ENCODE peak calls at places on chromosomes 1 and 21, in four cellular contexts. B is activated CD8-positive, alpha-beta memory T cell treated with anti-CD3 and anti-CD28 coated beads for 1 hour; K is cerebellar nuclear complex; W is COLO829. D is an unnamed sample.
A peak's percentile ranks its signal among the peaks of the same experiment; 100 is the strongest.

GRCh38 chr21:34080693-34081092 is 7.3 kb downstream of the MRPS6 start:
- DNase-seq in B (no peak), K (no peak), W (no peak), D (no peak)

GRCh38 chr21:25967566-25968438 is 202.8 kb downstream of the APP start:
- DNase-seq in B (no peak), K (no peak), W (no peak), D (no peak)

GRCh38 chr1:55827350-55827749 is 612.2 kb upstream of the USP24 start:
- DNase-seq in B (no peak), K (no peak), W (peak; percentile 74), D (no peak)

GRCh38 chr1:45013551-45014209 is 1.6 kb downstream of the UROD start:
- DNase-seq in B (no peak), K (no peak), W (no peak), D (no peak)

GRCh38 chr21:18716578-18717138 is 313.1 kb upstream of the TMPRSS15 start:
- DNase-seq in B (no peak), K (no peak), W (no peak), D (no peak)

GRCh38 chr1:67653304-67653703 is 31.7 kb upstream of the GADD45A start:
- DNase-seq in B (no peak), K (no peak), W (no peak), D (no peak)

GRCh38 chr1:174204697-174205308 is 45.5 kb downstream of the RABGAP1L start:
- DNase-seq in B (no peak), K (no peak), W (no peak), D (no peak)

GRCh38 chr1:27145934-27146354 is 9.0 kb downstream of the SLC9A1 start:
- DNase-seq in B (no peak), K (no peak), W (no peak), D (no peak)

GRCh38 chr1:29944253-29944652 is 707.9 kb downstream of the PTPRU start:
- DNase-seq in B (no peak), K (no peak), W (no peak), D (no peak)

GRCh38 chr21:44942566-44942965 is 2.7 kb downstream of the SLX9 start:
- DNase-seq in B (no peak), K (no peak), W (no peak), D (no peak)

GRCh38 chr1:13802782-13803545 is 103.0 kb downstream of the PRDM2 start:
- DNase-seq in B (no peak), K (no peak), W (no peak), D (no peak)

GRCh38 chr1:11927866-11928592 is 1.8 kb upstream of the KIAA2013 start:
- DNase-seq in B (no peak), K (no peak), W (peak; percentile 91), D (no peak)

GRCh38 chr1:204001166-204001901 is 71.6 kb upstream of the SOX13 start:
- DNase-seq in B (no peak), K (no peak), W (no peak), D (no peak)

GRCh38 chr1:12195416-12195815 is 28.6 kb downstream of the TNFRSF1B start:
- DNase-seq in B (no peak), K (no peak), W (no peak), D (no peak)

GRCh38 chr21:45482899-45483821 is 59.1 kb downstream of the SLC19A1 start:
- DNase-seq in B (no peak), K (no peak), W (no peak), D (no peak)

GRCh38 chr1:181251001-181251712 is 162.7 kb downstream of the IER5 start:
- DNase-seq in B (no peak), K (peak; percentile 59), W (peak; percentile 27), D (no peak)

GRCh38 chr1:8073116-8073855 is 47.2 kb upstream of the ERRFI1 start:
- DNase-seq in B (no peak), K (no peak), W (no peak), D (no peak)

GRCh38 chr21:41559658-41560599 is 52.0 kb upstream of the TMPRSS2 start:
- DNase-seq in B (no peak), K (no peak), W (no peak), D (no peak)

GRCh38 chr1:153789478-153790148 is 14.4 kb downstream of the SLC27A3 start:
- DNase-seq in B (no peak), K (no peak), W (no peak), D (no peak)

GRCh38 chr1:230109871-230110667 is 43.0 kb downstream of the GALNT2 start:
- DNase-seq in B (peak; percentile 8), K (no peak), W (no peak), D (peak; percentile 90)

GRCh38 chr1:41515131-41515678 is 30.7 kb upstream of the EDN2 start:
- DNase-seq in B (no peak), K (no peak), W (peak; percentile 89), D (no peak)

GRCh38 chr1:244436336-244437102 is 15.2 kb downstream of the ADSS2 start:
- DNase-seq in B (no peak), K (no peak), W (no peak), D (no peak)

GRCh38 chr1:238484121-238484520 is 593.4 kb upstream of the ZP4 start:
- DNase-seq in B (no peak), K (no peak), W (no peak), D (no peak)

GRCh38 chr1:181469829-181470228 is 13.5 kb upstream of the CACNA1E start:
- DNase-seq in B (no peak), K (no peak), W (peak; percentile 47), D (no peak)

D was measured in GM12892.